ENCODE peak calls at places on chromosomes 4 and X, in ten cellular contexts. D is foreskin fibroblast; J is lower leg skin; A is retina; M is T-helper 2 cell; Z is AML-193; R is body of pancreas; I is Right ventricle myocardium inferior; Q is stimulated activated effector memory CD8-positive, alpha-beta T cell treated with anti-CD3 and anti-CD28 coated beads, Interleukin-12 subunit alpha, Interleukin-12 subunit beta, amount 100 ng/mL, for 72 hours; F is A172. U is an unnamed sample.

GRCh38 chr4:109912706-109913621 is at the start of gene EGF:
- DNase-seq in I (no peak), F (peak), J (no peak), D (peak), Z (no peak), A (peak), R (peak), M (no peak), Q (no peak), U (peak)

GRCh38 chr4:53601251-53601764 is 10.0 kb upstream of the LNX1 start:
- DNase-seq in Z (no peak), Q (no peak), M (no peak), R (peak), A (peak), F (peak), D (no peak), J (no peak), I (peak), U (peak)

GRCh38 chr4:122990891-122991290 is 68.5 kb upstream of the NUDT6 start:
- DNase-seq in R (no peak), M (no peak), A (no peak), D (no peak), F (no peak), Z (no peak), Q (no peak), I (no peak), J (no peak), U (no peak)

GRCh38 chr4:10182446-10183424 is 66.1 kb upstream of the WDR1 start:
- DNase-seq in I (no peak), F (no peak), M (no peak), Z (no peak), R (no peak), A (no peak), Q (no peak), D (no peak), J (no peak), U (no peak)

GRCh38 chr4:67727124-67727850 is 26.3 kb upstream of the UBA6 start:
- DNase-seq in D (peak), M (no peak), R (no peak), A (no peak), I (no peak), F (peak), Z (no peak), Q (no peak), J (no peak), U (no peak)

GRCh38 chrX:115940888-115941332 is 229.6 kb upstream of the AGTR2 start:
- DNase-seq in M (peak), Q (no peak), J (no peak), Z (no peak), R (peak), D (no peak), F (no peak), I (no peak), A (peak), U (peak)

GRCh38 chrX:116872931-116873330 is 410.2 kb upstream of the CT83 start:
- DNase-seq in Z (no peak), J (no peak), R (no peak), A (no peak), I (no peak), M (no peak), D (peak), F (no peak), Q (no peak), U (no peak)

GRCh38 chr4:26748805-26749204 is 111.8 kb upstream of the STIM2 start:
- DNase-seq in F (no peak), R (no peak), A (no peak), Z (peak), I (no peak), D (no peak), M (no peak), Q (no peak), J (no peak), U (no peak)

GRCh38 chr4:141786921-141787320 is 150.5 kb downstream of the IL15 start:
- DNase-seq in I (no peak), M (no peak), D (peak), A (no peak), Q (no peak), Z (no peak), R (no peak), J (no peak), F (no peak), U (no peak)

GRCh38 chr4:8409271-8410065 is 31.1 kb downstream of the ACOX3 start:
- DNase-seq in M (peak), I (peak), A (no peak), F (peak), Z (no peak), Q (peak), J (no peak), D (peak), R (no peak), U (peak)

GRCh38 chr4:109729155-109729562 is 711 bp downstream of the PLA2G12A start:
- DNase-seq in D (peak), I (no peak), R (peak), F (no peak), Z (no peak), Q (no peak), M (no peak), J (no peak), A (no peak), U (no peak)

U was measured in colonic mucosa.